ENCODE peak calls at places on chromosomes 5 and 9, in eight cellular contexts. N is caudate nucleus; U is RKO; R is cardiac fibroblast; I is stimulated activated CD8-positive, alpha-beta memory T cell treated with anti-CD3 and anti-CD28 coated beads, Interleukin-7, amount 100 ng/mL, for 24 hours; B is AG09309; H is bronchial epithelial cell; A is AG08395. J is an unnamed sample.

GRCh38 chr9:134025606-134026541 is 593 bp downstream of the BRD3OS start:
- DNase-seq in N (peak; percentile 57), U (peak; percentile 53), R (peak; percentile 44), I (peak; percentile 13), B (no peak), H (peak; percentile 8), A (peak; percentile 40), J (peak; percentile 20)

GRCh38 chr5:160356550-160357347 is 13.7 kb downstream of the C1QTNF2 start:
- DNase-seq in N (no peak), U (no peak), R (no peak), I (no peak), B (no peak), H (no peak), A (no peak), J (no peak)

GRCh38 chr5:16546712-16547111 is 70.1 kb downstream of the RETREG1 start:
- DNase-seq in N (no peak), U (no peak), R (no peak), I (no peak), B (no peak), H (no peak), A (no peak), J (no peak)

GRCh38 chr9:133733074-133733408 is 5.1 kb downstream of the SARDH start:
- DNase-seq in N (no peak), U (peak; percentile 30), R (no peak), I (no peak), B (no peak), H (no peak), A (no peak), J (no peak)

GRCh38 chr5:132209901-132210545 is 17.6 kb downstream of the P4HA2 start:
- DNase-seq in N (no peak), U (no peak), R (no peak), I (no peak), B (no peak), H (no peak), A (no peak), J (no peak)

GRCh38 chr5:12245429-12245828 is 341.2 kb upstream of the CTNND2 start:
- DNase-seq in N (no peak), U (no peak), R (no peak), I (no peak), B (no peak), H (peak; percentile 21), A (no peak), J (no peak)

GRCh38 chr5:151602806-151603205 is 11.7 kb upstream of the FAT2 start:
- DNase-seq in N (no peak), U (no peak), R (peak; percentile 5), I (no peak), B (no peak), H (peak; percentile 59), A (no peak), J (no peak)

GRCh38 chr5:65087154-65087553 is 318.4 kb downstream of the CWC27 start:
- DNase-seq in N (no peak), U (no peak), R (no peak), I (no peak), B (no peak), H (no peak), A (no peak), J (no peak)

GRCh38 chr9:98856982-98857381 is 49.5 kb downstream of the GALNT12 start:
- DNase-seq in N (no peak), U (no peak), R (no peak), I (no peak), B (peak; percentile 91), H (no peak), A (no peak), J (no peak)

GRCh38 chr5:174806729-174807128 is 82.3 kb downstream of the MSX2 start:
- DNase-seq in N (no peak), U (no peak), R (no peak), I (no peak), B (no peak), H (no peak), A (no peak), J (no peak)

GRCh38 chr5:73122875-73123810 is 2.8 kb downstream of the TMEM171 start:
- DNase-seq in N (no peak), U (no peak), R (peak; percentile 96), I (no peak), B (peak; percentile 78), H (peak; percentile 44), A (peak; percentile 79), J (no peak)

GRCh38 chr5:93658044-93658443 is 75.0 kb downstream of the NR2F1 start:
- DNase-seq in N (no peak), U (no peak), R (peak; percentile 67), I (no peak), B (no peak), H (no peak), A (no peak), J (no peak)

GRCh38 chr9:98726735-98727134 is 18.0 kb upstream of the GABBR2 start:
- DNase-seq in N (peak; percentile 3), U (no peak), R (peak; percentile 56), I (no peak), B (peak; percentile 11), H (no peak), A (peak; percentile 63), J (no peak)

GRCh38 chr5:163645421-163646416 is 140.3 kb downstream of the MAT2B start:
- DNase-seq in N (no peak), U (no peak), R (no peak), I (no peak), B (no peak), H (peak; percentile 44), A (no peak), J (no peak)

GRCh38 chr9:38181216-38181615 is 112.2 kb upstream of the SHB start:
- DNase-seq in N (no peak), U (peak; percentile 9), R (peak; percentile 19), I (no peak), B (no peak), H (no peak), A (no peak), J (no peak)

GRCh38 chr5:140111043-140111858 is 2.7 kb upstream of the PURA start:
- DNase-seq in N (no peak), U (no peak), R (no peak), I (no peak), B (no peak), H (no peak), A (no peak), J (no peak)

GRCh38 chr9:3008091-3008490 is 164.2 kb upstream of the PUM3 start:
- DNase-seq in N (no peak), U (no peak), R (no peak), I (no peak), B (no peak), H (peak; percentile 31), A (no peak), J (no peak)

GRCh38 chr5:112196574-112196973 is 222.5 kb downstream of the EPB41L4A start:
- DNase-seq in N (no peak), U (no peak), R (no peak), I (no peak), B (no peak), H (no peak), A (no peak), J (no peak)

GRCh38 chr5:103866169-103866568 is 303.6 kb upstream of the NUDT12 start:
- DNase-seq in N (no peak), U (peak; percentile 7), R (peak; percentile 9), I (no peak), B (no peak), H (no peak), A (no peak), J (no peak)

GRCh38 chr5:136042665-136043121 is 13.9 kb downstream of the TGFBI start:
- DNase-seq in N (no peak), U (peak; percentile 13), R (peak; percentile 85), I (no peak), B (no peak), H (no peak), A (no peak), J (no peak)

GRCh38 chr9:130891699-130892502 is 4.7 kb downstream of the QRFP start:
- DNase-seq in N (peak; percentile 75), U (no peak), R (no peak), I (no peak), B (no peak), H (no peak), A (no peak), J (no peak)

GRCh38 chr5:157714036-157714435 is 17.2 kb upstream of the THG1L start:
- DNase-seq in N (no peak), U (no peak), R (no peak), I (no peak), B (no peak), H (no peak), A (no peak), J (no peak)

GRCh38 chr9:123469231-123469630 is 113.2 kb downstream of the CRB2 start:
- DNase-seq in N (peak; percentile 49), U (no peak), R (no peak), I (no peak), B (no peak), H (no peak), A (no peak), J (no peak)

GRCh38 chr9:73125651-73126050 is 26.0 kb upstream of the ANXA1 start:
- DNase-seq in N (no peak), U (peak; percentile 74), R (peak; percentile 61), I (no peak), B (no peak), H (peak; percentile 94), A (peak; percentile 14), J (no peak)

GRCh38 chr9:15851766-15852165 is 298.9 kb downstream of the CCDC171 start:
- DNase-seq in N (no peak), U (no peak), R (no peak), I (no peak), B (no peak), H (no peak), A (no peak), J (no peak)

GRCh38 chr9:93996863-93997262 is 41.7 kb upstream of the BARX1 start:
- DNase-seq in N (no peak), U (peak; percentile 12), R (no peak), I (no peak), B (no peak), H (peak; percentile 23), A (no peak), J (no peak)

GRCh38 chr5:68534131-68534940 is 318.8 kb downstream of the PIK3R1 start:
- DNase-seq in N (peak; percentile 47), U (no peak), R (peak; percentile 37), I (no peak), B (peak; percentile 56), H (no peak), A (peak; percentile 51), J (no peak)